ENCODE peak calls at places on chromosomes 1 and 21, in seven cellular contexts. One of them, this sample, is unnamed.

GRCh38 chr21:38619865-38620513 is 121.7 kb upstream of the ERG start:
- DNase-seq in endothelial cell: no peak
- DNase-seq in A549: no peak
- DNase-seq in HFF-Myc: no peak
- DNase-seq in OCI-LY7: no peak
- DNase-seq in tibial artery: peak; percentile 75
- DNase-seq in neural crest cell: no peak
- DNase-seq in this sample: no peak

GRCh38 chr1:119958223-119958622 is 61.9 kb upstream of the ADAM30 start:
- DNase-seq in endothelial cell: no peak
- DNase-seq in A549: no peak
- DNase-seq in HFF-Myc: no peak
- DNase-seq in OCI-LY7: no peak
- DNase-seq in tibial artery: no peak
- DNase-seq in neural crest cell: no peak
- DNase-seq in this sample: no peak

GRCh38 chr1:243490147-243490546 is 234.3 kb downstream of the SDCCAG8 start:
- DNase-seq in endothelial cell: no peak
- DNase-seq in A549: no peak
- DNase-seq in HFF-Myc: no peak
- DNase-seq in OCI-LY7: no peak
- DNase-seq in tibial artery: no peak
- DNase-seq in neural crest cell: no peak
- DNase-seq in this sample: no peak

GRCh38 chr1:30537279-30537678 is 186.1 kb downstream of the MATN1 start:
- DNase-seq in endothelial cell: no peak
- DNase-seq in A549: no peak
- DNase-seq in HFF-Myc: no peak
- DNase-seq in OCI-LY7: no peak
- DNase-seq in tibial artery: no peak
- DNase-seq in neural crest cell: no peak
- DNase-seq in this sample: no peak

GRCh38 chr1:160830321-160831153 is 32.1 kb downstream of the CD244 start:
- DNase-seq in endothelial cell: peak; percentile 89
- DNase-seq in A549: peak; percentile 47
- DNase-seq in HFF-Myc: no peak
- DNase-seq in OCI-LY7: peak; percentile 80
- DNase-seq in tibial artery: peak; percentile 52
- DNase-seq in neural crest cell: peak; percentile 62
- DNase-seq in this sample: peak; percentile 56

GRCh38 chr1:58823481-58824010 is 39.7 kb upstream of the JUN start:
- DNase-seq in endothelial cell: no peak
- DNase-seq in A549: no peak
- DNase-seq in HFF-Myc: peak; percentile 62
- DNase-seq in OCI-LY7: no peak
- DNase-seq in tibial artery: no peak
- DNase-seq in neural crest cell: no peak
- DNase-seq in this sample: no peak

GRCh38 chr21:39136711-39137110 is 46.5 kb downstream of the PSMG1 start:
- DNase-seq in endothelial cell: no peak
- DNase-seq in A549: no peak
- DNase-seq in HFF-Myc: no peak
- DNase-seq in OCI-LY7: no peak
- DNase-seq in tibial artery: no peak
- DNase-seq in neural crest cell: no peak
- DNase-seq in this sample: no peak

GRCh38 chr1:34547043-34547674 is 207.7 kb upstream of the GJB5 start:
- DNase-seq in endothelial cell: peak; percentile 26
- DNase-seq in A549: no peak
- DNase-seq in HFF-Myc: no peak
- DNase-seq in OCI-LY7: no peak
- DNase-seq in tibial artery: no peak
- DNase-seq in neural crest cell: peak; percentile 5
- DNase-seq in this sample: no peak

GRCh38 chr1:201456499-201457309 is 12.3 kb downstream of the PHLDA3 start:
- DNase-seq in endothelial cell: no peak
- DNase-seq in A549: no peak
- DNase-seq in HFF-Myc: no peak
- DNase-seq in OCI-LY7: peak; percentile 21
- DNase-seq in tibial artery: peak; percentile 92
- DNase-seq in neural crest cell: no peak
- DNase-seq in this sample: no peak

GRCh38 chr1:160777486-160778089 is 18.4 kb upstream of the LY9 start:
- DNase-seq in endothelial cell: peak; percentile 46
- DNase-seq in A549: peak; percentile 27
- DNase-seq in HFF-Myc: no peak
- DNase-seq in OCI-LY7: peak; percentile 81
- DNase-seq in tibial artery: no peak
- DNase-seq in neural crest cell: peak; percentile 4
- DNase-seq in this sample: no peak

GRCh38 chr1:31755197-31755611 is 8.9 kb downstream of the ADGRB2 start:
- DNase-seq in endothelial cell: no peak
- DNase-seq in A549: no peak
- DNase-seq in HFF-Myc: no peak
- DNase-seq in OCI-LY7: no peak
- DNase-seq in tibial artery: no peak
- DNase-seq in neural crest cell: no peak
- DNase-seq in this sample: no peak

GRCh38 chr1:172969611-172970010 is 81.1 kb downstream of the TNFSF18 start:
- DNase-seq in endothelial cell: no peak
- DNase-seq in A549: peak; percentile 14
- DNase-seq in HFF-Myc: no peak
- DNase-seq in OCI-LY7: no peak
- DNase-seq in tibial artery: no peak
- DNase-seq in neural crest cell: no peak
- DNase-seq in this sample: no peak

GRCh38 chr1:206633708-206634121 is 1.6 kb upstream of the DYRK3 start:
- DNase-seq in endothelial cell: no peak
- DNase-seq in A549: no peak
- DNase-seq in HFF-Myc: peak; percentile 59
- DNase-seq in OCI-LY7: no peak
- DNase-seq in tibial artery: peak; percentile 42
- DNase-seq in neural crest cell: no peak
- DNase-seq in this sample: no peak

GRCh38 chr1:206635983-206636354 is 633 bp downstream of the DYRK3 start:
- DNase-seq in endothelial cell: no peak
- DNase-seq in A549: peak; percentile 35
- DNase-seq in HFF-Myc: no peak
- DNase-seq in OCI-LY7: peak; percentile 35
- DNase-seq in tibial artery: no peak
- DNase-seq in neural crest cell: no peak
- DNase-seq in this sample: peak; percentile 17

GRCh38 chr1:206634365-206635079 is 814 bp upstream of the DYRK3 start:
- DNase-seq in endothelial cell: peak; percentile 86
- DNase-seq in A549: peak; percentile 72
- DNase-seq in HFF-Myc: peak; percentile 92
- DNase-seq in OCI-LY7: peak; percentile 87
- DNase-seq in tibial artery: peak; percentile 95
- DNase-seq in neural crest cell: peak; percentile 84
- DNase-seq in this sample: peak; percentile 68

GRCh38 chr1:206637605-206638004 is 2.3 kb downstream of the DYRK3 start:
- DNase-seq in endothelial cell: no peak
- DNase-seq in A549: no peak
- DNase-seq in HFF-Myc: no peak
- DNase-seq in OCI-LY7: peak; percentile 18
- DNase-seq in tibial artery: no peak
- DNase-seq in neural crest cell: no peak
- DNase-seq in this sample: no peak

DNA sequence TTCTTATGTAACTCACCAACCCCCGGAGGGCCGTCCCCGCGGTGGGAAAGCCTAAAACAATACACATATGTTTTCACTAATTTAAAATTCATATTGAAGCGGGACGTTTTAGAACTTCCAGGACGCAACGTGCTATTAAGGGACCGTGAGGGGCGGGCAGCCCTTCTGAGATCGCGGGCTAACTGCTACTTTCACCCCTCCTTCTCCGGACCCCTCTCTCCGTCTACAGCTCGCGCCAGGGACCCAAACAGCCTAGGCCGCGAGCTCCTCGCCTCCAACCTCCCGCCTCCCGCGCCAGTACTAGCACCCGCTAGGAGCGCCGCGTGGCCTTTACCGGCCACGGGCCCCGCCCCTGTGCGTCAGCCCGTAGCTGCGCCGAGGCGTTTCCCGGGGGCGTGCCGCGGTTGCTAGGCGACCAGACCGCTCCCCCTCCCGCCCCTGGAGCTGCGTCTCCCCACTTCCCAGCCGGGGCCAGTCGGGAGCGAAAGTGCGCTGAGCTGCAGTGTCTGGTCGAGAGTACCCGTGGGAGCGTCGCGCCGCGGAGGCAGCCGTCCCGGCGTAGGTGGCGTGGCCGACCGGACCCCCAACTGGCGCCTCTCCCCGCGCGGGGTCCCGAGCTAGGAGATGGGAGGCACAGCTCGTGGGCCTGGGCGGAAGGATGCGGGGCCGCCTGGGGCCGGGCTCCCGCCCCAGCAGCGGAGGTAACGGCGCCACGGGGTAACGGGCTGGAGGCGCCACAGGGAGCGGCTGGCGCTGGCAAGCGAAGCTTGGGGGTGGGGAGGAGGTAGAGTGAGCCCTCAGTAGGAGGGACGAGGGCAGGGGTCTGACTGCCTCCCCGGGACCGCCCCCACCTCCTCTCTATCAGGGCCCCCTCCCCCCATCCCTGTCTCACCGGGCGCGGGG is at the start of gene DYRK3:
- DNase-seq in endothelial cell: peak; percentile 90
- DNase-seq in A549: peak; percentile 87
- DNase-seq in HFF-Myc: peak; percentile 70
- DNase-seq in OCI-LY7: peak; percentile 94
- DNase-seq in tibial artery: peak; percentile 92
- DNase-seq in neural crest cell: peak; percentile 90
- DNase-seq in this sample: peak; percentile 86
- TF ChIP-seq CTCF in endothelial cell: no peak
- TF ChIP-seq CTCF in A549: no peak
- TF ChIP-seq CTCF in HFF-Myc: no peak
- TF ChIP-seq CTCF in OCI-LY7: no peak
- TF ChIP-seq CTCF in tibial artery: peak; percentile 10
- TF ChIP-seq CTCF in neural crest cell: no peak
- TF ChIP-seq CTCF in this sample: no peak

DNA sequence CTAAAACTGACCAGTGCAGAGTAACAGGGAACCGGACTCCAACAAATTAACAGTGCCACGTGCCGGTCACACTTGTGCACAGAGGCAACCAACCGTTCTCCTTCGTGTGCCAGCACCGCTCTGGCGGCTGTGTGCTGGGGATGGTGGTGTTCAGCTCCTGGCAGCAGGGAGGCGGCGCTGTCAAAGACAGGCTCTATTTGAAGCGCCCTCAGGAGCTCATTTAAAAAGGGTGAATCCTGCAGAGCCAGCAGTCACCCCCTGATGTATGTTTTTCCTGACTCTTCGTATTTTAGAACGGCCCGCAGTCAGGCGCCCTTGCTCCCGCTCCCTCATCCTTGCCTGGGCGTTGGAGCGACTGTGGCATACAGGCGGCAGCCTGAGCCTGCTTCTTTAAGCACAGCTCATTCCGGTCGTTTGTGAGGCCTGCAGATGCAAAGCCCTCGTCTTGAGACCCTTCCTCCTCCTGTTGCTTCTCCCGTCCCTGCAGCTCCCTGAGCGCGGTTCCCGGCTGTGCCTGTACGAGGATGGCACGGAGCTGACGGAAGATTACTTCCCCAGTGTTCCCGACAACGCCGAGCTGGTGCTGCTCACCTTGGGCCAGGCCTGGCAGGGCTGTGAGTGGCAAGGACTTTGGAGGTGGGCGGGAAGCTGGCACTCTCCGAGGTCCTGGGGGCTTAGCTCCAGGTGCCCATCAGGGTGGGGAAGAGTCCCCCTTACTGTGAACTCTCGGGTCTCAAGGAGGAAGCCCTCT is 1.1 kb downstream of the DFFB start:
- DNase-seq in endothelial cell: peak; percentile 18
- DNase-seq in A549: no peak
- DNase-seq in HFF-Myc: peak; percentile 10
- DNase-seq in OCI-LY7: peak; percentile 51
- DNase-seq in tibial artery: no peak
- DNase-seq in neural crest cell: no peak
- DNase-seq in this sample: no peak
- TF ChIP-seq CTCF in endothelial cell: no peak
- TF ChIP-seq CTCF in A549: no peak
- TF ChIP-seq CTCF in HFF-Myc: peak; percentile 24
- TF ChIP-seq CTCF in OCI-LY7: peak; percentile 50
- TF ChIP-seq CTCF in tibial artery: no peak
- TF ChIP-seq CTCF in neural crest cell: no peak
- TF ChIP-seq CTCF in this sample: no peak

DNA sequence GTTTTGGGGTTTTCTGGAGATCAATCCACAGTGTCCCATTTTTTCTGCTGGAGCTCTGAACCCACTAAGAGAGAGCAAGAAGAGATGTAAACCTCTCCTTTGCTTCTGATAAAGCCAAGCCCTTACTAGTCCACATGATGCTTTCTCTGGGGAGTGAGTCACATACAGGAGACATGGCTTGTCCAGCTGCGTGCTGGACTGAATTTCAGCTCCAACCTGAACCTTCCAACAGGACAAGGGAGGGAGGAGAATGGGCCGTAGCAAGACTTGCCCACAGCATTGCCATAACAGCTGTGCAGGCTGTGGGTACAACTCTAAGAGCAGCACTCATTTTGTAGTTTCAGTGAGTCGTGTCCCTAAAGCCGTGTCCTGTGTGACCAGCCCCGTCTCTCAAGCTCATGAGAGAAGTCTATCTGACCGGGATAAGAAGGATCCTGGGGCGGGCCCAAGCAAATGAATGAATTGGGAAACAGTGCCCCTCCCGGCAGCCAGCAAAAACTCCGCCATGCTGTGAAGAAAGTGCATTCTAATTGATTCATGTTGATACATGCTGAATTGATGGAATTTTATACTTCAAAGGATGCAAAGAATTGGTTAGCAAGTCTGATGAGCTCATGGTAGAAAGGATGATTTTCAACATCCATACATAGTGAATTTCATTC is 195.2 kb downstream of the GABPA start:
- DNase-seq in endothelial cell: no peak
- DNase-seq in A549: no peak
- DNase-seq in HFF-Myc: no peak
- DNase-seq in OCI-LY7: no peak
- DNase-seq in tibial artery: peak; percentile 35
- DNase-seq in neural crest cell: no peak
- DNase-seq in this sample: no peak
- TF ChIP-seq CTCF in endothelial cell: no peak
- TF ChIP-seq CTCF in A549: no peak
- TF ChIP-seq CTCF in HFF-Myc: no peak
- TF ChIP-seq CTCF in OCI-LY7: no peak
- TF ChIP-seq CTCF in tibial artery: peak; percentile 24
- TF ChIP-seq CTCF in neural crest cell: no peak
- TF ChIP-seq CTCF in this sample: no peak

DNA sequence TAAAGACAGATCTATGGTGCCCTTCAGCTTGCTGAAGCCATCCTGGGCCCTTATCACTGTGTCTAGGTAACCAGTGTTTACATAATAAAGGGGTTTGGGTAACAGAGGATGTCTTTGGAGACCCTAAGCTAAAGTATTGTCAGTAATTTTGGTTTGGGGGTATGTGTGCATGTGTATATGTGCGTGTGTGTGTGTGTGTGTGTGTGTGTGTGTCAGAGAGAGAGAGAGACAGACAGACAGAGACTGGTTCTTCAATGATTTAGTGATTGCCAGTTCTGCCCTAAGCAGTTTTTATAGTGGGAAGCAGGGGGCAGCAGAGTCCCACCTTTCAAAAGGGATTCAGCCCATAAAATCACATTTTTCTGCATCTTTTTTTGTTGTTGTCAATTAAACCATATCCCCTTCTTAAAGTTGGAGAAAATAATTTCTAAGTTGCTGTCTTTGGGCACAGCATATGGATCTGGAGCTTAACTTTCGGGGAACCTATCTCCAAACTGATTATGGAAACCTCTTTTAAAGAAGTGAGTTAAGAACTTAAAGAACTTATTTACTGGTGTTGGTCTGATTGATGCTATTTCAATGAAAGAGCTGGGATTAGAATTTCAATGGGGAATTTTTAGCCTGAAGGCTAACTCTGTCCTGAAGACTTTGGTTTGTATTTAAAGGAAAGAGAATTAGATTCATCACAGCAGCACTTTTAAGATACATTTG is 51.1 kb downstream of the ZNF326 start:
- DNase-seq in endothelial cell: peak; percentile 45
- DNase-seq in A549: peak; percentile 10
- DNase-seq in HFF-Myc: no peak
- DNase-seq in OCI-LY7: peak; percentile 29
- DNase-seq in tibial artery: no peak
- DNase-seq in neural crest cell: peak; percentile 33
- DNase-seq in this sample: no peak
- TF ChIP-seq CTCF in endothelial cell: peak; percentile 51
- TF ChIP-seq CTCF in A549: peak; percentile 55
- TF ChIP-seq CTCF in HFF-Myc: peak; percentile 67
- TF ChIP-seq CTCF in OCI-LY7: peak; percentile 84
- TF ChIP-seq CTCF in tibial artery: peak; percentile 40
- TF ChIP-seq CTCF in neural crest cell: peak; percentile 68
- TF ChIP-seq CTCF in this sample: no peak